ENCODE peak calls at places on chromosomes 16 and 17, in four cellular contexts. Q is H9, K is substantia nigra, O is A549. J is an unnamed sample.

GRCh38 chr16:15961060-15961511 is 11.7 kb downstream of the ABCC1 start:
- DNase-seq in K (no peak), O (no peak), Q (no peak), J (no peak)

GRCh38 chr17:69451416-69452394 is 37.2 kb downstream of the MAP2K6 start:
- DNase-seq in O (no peak), K (no peak), Q (peak), J (no peak)

GRCh38 chr16:138049-138417 is 440 bp downstream of the NPRL3 start:
- DNase-seq in O (peak), K (no peak), Q (peak), J (no peak)

GRCh38 chr16:14400285-14400977 is 229.6 kb downstream of the PARN start:
- DNase-seq in K (no peak), O (no peak), Q (no peak), J (no peak)

GRCh38 chr16:85963746-85964370 is 64.9 kb downstream of the IRF8 start:
- DNase-seq in O (no peak), Q (no peak), K (peak), J (no peak)

GRCh38 chr17:29091591-29092291 is 48.8 kb downstream of the PIPOX start:
- DNase-seq in K (no peak), O (no peak), Q (no peak), J (no peak)

GRCh38 chr16:720507-720989 is 398 bp upstream of the ANTKMT start:
- DNase-seq in Q (peak), K (peak), O (peak), J (no peak)

GRCh38 chr16:63201851-63202250 is 1165.6 kb upstream of the CDH8 start:
- DNase-seq in Q (no peak), K (no peak), O (no peak), J (no peak)

GRCh38 chr17:82985973-82986372 is 93.4 kb upstream of the METRNL start:
- DNase-seq in O (no peak), K (no peak), Q (peak), J (no peak)

GRCh38 chr17:32483451-32484019 is 3.3 kb upstream of the CDK5R1 start:
- DNase-seq in K (peak), O (peak), Q (peak), J (peak)

GRCh38 chr16:29729116-29729521 is 16.7 kb downstream of the C16orf54 start:
- DNase-seq in O (peak), K (no peak), Q (no peak), J (no peak)

GRCh38 chr16:79089735-79090284 is 510.7 kb downstream of the MAF start:
- DNase-seq in K (no peak), Q (no peak), O (no peak), J (no peak)

GRCh38 chr17:65885484-65885883 is 306.4 kb downstream of the CEP112 start:
- DNase-seq in K (no peak), O (no peak), Q (no peak), J (no peak)

GRCh38 chr16:89858973-89859808 is 14.2 kb upstream of the TCF25 start:
- DNase-seq in Q (no peak), O (no peak), K (no peak), J (no peak)

GRCh38 chr17:8732406-8733065 is 12.1 kb downstream of the CCDC42 start:
- DNase-seq in Q (no peak), K (no peak), O (no peak), J (no peak)

GRCh38 chr16:73071131-73071940 is 23.4 kb upstream of the ZFHX3 start:
- DNase-seq in K (no peak), Q (peak), O (no peak), J (no peak)

GRCh38 chr16:50539822-50540710 is 8.1 kb upstream of the NKD1 start:
- DNase-seq in K (peak), Q (peak), O (no peak), J (peak)

GRCh38 chr16:30085247-30085646 is 6.5 kb downstream of the TBX6 start:
- DNase-seq in K (no peak), O (no peak), Q (no peak), J (no peak)

GRCh38 chr17:49832840-49833599 is 14.8 kb downstream of the TAC4 start:
- DNase-seq in K (no peak), O (no peak), Q (no peak), J (no peak)

GRCh38 chr16:17469742-17470001 is 1.1 kb downstream of the XYLT1 start:
- DNase-seq in Q (no peak), K (no peak), O (no peak), J (peak)

GRCh38 chr17:64133546-64134215 is 3.7 kb upstream of the ERN1 start:
- DNase-seq in Q (peak), K (no peak), O (peak), J (no peak)

GRCh38 chr17:57603978-57604377 is 141.1 kb downstream of the CCDC182 start:
- DNase-seq in K (no peak), Q (no peak), O (no peak), J (no peak)

GRCh38 chr17:30930495-30930894 is 8.8 kb downstream of the ADAP2 start:
- DNase-seq in K (no peak), Q (no peak), O (no peak), J (no peak)

GRCh38 chr16:67447508-67448076 is 16.7 kb downstream of the HSD11B2 start:
- DNase-seq in O (peak), Q (peak), K (no peak), J (no peak)

GRCh38 chr16:67451061-67451703 is 20.3 kb downstream of the HSD11B2 start:
- DNase-seq in K (peak), Q (no peak), O (no peak), J (peak)

GRCh38 chr16:67448580-67448979 is 17.7 kb downstream of the HSD11B2 start:
- DNase-seq in K (no peak), Q (no peak), O (no peak), J (no peak)

GRCh38 chr16:67449739-67450138 is 18.8 kb downstream of the HSD11B2 start:
- DNase-seq in Q (no peak), O (no peak), K (peak), J (no peak)

DNA sequence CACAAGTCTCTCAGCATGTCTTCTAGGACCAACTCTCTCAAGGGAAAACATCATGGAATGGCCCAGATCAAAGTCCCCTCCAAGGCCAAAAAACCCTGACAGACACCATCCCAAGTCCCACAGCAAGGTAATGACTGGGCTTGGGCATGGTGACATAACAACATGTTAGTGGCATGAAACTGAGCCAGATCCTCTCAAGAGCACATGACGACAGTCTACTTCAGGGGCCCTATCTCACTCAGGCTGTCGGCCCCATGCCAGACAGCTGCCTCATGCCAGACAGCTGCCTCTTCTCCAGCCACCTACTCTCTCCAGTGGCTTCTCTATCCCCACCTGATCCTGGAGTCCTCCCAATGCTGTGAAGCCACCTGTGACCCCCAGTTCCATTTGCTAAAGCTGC is 18.4 kb downstream of the HSD11B2 start:
- DNase-seq in O (no peak), K (no peak), Q (no peak), J (no peak)
- H3K27ac ChIP-seq in O (no peak), K (no peak), Q (no peak), J (no peak)

DNA sequence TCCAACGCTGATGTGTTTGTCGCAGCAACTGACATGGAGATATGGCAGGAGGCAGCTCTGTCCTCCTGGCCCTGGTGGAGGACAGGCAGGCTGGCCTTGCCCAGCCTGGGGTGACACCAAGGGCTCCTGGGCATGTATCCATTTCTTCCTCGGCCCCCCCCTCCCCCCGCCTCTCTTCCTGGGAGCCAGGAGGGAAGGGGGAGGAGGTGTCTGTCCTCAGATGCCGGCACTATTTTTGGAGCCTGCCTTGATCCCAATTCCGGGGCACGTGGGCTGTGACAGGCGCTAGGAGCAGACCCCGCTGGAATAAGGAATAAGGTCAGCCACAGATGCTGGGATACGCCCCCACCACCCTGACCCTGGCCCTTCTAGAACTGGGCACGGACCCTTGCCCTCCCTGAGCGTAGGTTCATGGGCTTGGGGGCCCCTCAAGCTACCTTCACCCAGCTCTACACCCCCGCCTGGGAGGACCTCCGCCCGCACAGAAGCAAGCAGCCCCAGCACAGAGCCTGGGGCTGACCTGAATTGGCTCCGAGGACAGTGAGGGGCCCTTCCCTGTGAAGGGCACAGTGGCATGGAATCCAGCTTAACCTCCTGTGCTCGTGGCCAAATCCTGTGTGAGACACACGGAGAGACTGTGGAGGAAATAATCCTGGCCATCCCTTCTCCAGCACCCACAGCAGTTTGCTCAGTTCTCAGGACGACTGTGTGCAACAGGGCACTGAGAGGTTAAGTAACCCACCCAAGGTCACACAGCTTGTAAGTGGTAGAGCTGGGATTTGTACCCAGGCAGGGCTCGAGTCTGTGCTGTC is 24.1 kb downstream of the SEC14L5 start:
- DNase-seq in K (peak), Q (no peak), O (no peak), J (peak)
- H3K27ac ChIP-seq in K (peak), Q (no peak), O (no peak), J (peak)

GRCh38 chr17:1793447-1793806 is 31.6 kb downstream of the SERPINF1 start:
- DNase-seq in Q (no peak), K (no peak), O (no peak), J (no peak)

GRCh38 chr17:1797323-1797722 is 32.4 kb downstream of the SMYD4 start:
- DNase-seq in O (no peak), K (no peak), Q (no peak), J (no peak)

GRCh38 chr17:1800240-1800639 is 29.5 kb downstream of the SMYD4 start:
- DNase-seq in K (no peak), Q (no peak), O (no peak), J (no peak)

GRCh38 chr17:1792495-1793446 is 30.9 kb downstream of the SERPINF1 start:
- DNase-seq in K (no peak), Q (no peak), O (no peak), J (no peak)

DNA sequence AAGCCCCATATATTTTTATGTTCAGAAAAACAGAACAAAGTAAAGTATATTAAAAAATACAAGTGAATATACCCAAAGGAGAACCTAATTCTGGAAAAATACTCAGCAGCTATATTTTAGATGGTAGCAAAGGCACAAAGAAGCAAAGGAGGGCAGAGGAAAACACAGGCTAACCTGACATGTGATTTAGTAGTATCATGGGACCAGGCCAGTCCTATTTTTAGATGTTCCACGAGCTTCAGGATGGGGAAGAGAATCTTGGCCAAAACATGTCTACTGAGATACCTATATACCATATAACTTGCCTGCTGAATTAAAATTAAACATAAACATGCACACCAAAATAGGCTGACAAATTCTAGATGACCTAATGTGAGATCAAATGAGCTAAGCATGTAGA is 32.9 kb downstream of the SMYD4 start:
- DNase-seq in Q (no peak), K (no peak), O (no peak), J (peak)
- H3K27ac ChIP-seq in Q (no peak), K (no peak), O (no peak), J (peak)

GRCh38 chr16:84098939-84099338 is 17.8 kb downstream of the MBTPS1 start:
- DNase-seq in O (no peak), Q (no peak), K (no peak), J (no peak)
- H3K27ac ChIP-seq in O (no peak), Q (no peak), K (no peak), J (no peak)

GRCh38 chr17:20086416-20087074 is 77.4 kb downstream of the SPECC1 start:
- DNase-seq in Q (no peak), O (no peak), K (no peak), J (no peak)

GRCh38 chr17:20084621-20085282 is 75.6 kb downstream of the SPECC1 start:
- DNase-seq in O (no peak), K (no peak), Q (no peak), J (no peak)

GRCh38 chr17:20083460-20083859 is 74.3 kb downstream of the SPECC1 start:
- DNase-seq in Q (no peak), O (no peak), K (no peak), J (no peak)

GRCh38 chr17:20087538-20088250 is 78.5 kb downstream of the SPECC1 start:
- DNase-seq in K (no peak), O (no peak), Q (no peak), J (no peak)

DNA sequence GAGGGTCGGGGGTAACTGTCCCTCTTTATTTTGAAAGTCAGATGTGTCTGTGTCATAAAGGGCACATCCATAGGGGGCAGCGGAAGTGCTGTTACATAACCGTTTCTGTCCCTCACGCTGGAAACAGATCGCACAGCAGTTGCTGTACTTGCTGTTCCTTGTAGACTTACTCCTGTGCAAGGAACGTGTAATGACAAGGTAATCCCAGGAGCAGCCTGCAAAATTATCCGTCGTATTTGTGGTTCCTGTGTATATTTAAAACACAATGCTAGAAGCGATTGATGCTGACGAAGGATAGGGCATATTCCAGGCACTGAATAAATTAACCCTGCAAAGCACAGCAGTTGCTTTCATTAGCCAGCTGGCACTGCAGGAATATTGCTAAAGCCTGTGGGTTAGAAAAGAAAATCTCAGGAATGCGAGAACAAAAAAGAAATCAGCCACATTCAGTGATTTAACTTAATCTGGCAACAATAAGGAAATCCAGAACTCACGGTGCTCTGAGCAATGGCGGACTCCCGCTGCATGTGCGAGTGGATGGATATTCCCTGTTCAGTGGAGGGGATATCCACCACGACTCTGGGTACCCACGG is 76.2 kb downstream of the SPECC1 start:
- DNase-seq in O (no peak), Q (no peak), K (no peak), J (no peak)
- H3K27ac ChIP-seq in O (peak), Q (no peak), K (peak), J (peak)

GRCh38 chr17:76034433-76035185 is 7.5 kb upstream of the EVPL start:
- DNase-seq in O (no peak), K (no peak), Q (no peak), J (no peak)
- H3K27ac ChIP-seq in O (no peak), K (no peak), Q (no peak), J (no peak)

GRCh38 chr17:17413821-17414220 is 63.0 kb upstream of the MED9 start:
- DNase-seq in O (no peak), Q (no peak), K (peak), J (no peak)
- H3K27ac ChIP-seq in O (no peak), Q (no peak), K (no peak), J (peak)

GRCh38 chr16:75073551-75074414 is 42.8 kb downstream of the LDHD start:
- DNase-seq in O (no peak), Q (no peak), K (no peak), J (no peak)

GRCh38 chr16:75072239-75072947 is 44.2 kb downstream of the LDHD start:
- DNase-seq in O (no peak), K (no peak), Q (no peak), J (no peak)

GRCh38 chr16:75074415-75074793 is 42.2 kb downstream of the LDHD start:
- DNase-seq in Q (no peak), O (no peak), K (no peak), J (no peak)

GRCh38 chr16:75075688-75076268 is 40.8 kb downstream of the LDHD start:
- DNase-seq in Q (no peak), K (no peak), O (no peak), J (no peak)

GRCh38 chr16:75074920-75075687 is 41.5 kb downstream of the LDHD start:
- DNase-seq in K (no peak), O (no peak), Q (no peak), J (no peak)
- H3K27ac ChIP-seq in K (no peak), O (no peak), Q (no peak), J (no peak)